ENCODE peak calls at places on chromosomes 12 and 14, in seven cellular contexts. J is NCI-H748 treated with DMSO at 0.1 percent for 48 hours; V is astrocyte of the hippocampus; M is stromal cell of bone marrow; N is effector CD8-positive, alpha-beta T cell; H is stimulated activated CD8-positive, alpha-beta memory T cell treated with anti-CD3 and anti-CD28 coated beads, Interleukin-4, amount 100 ng/mL, for 1 hour; D is GM23338. P is an unnamed sample.

GRCh38 chr12:120480211-120480610 is 10.7 kb upstream of the SRSF9 start:
- DNase-seq in D (no peak), J (no peak), N (no peak), V (no peak), H (no peak), M (no peak), P (no peak)

GRCh38 chr14:20904393-20905029 is 13.3 kb downstream of the RNASE3 start:
- DNase-seq in J (no peak), D (peak), M (no peak), H (no peak), N (no peak), V (no peak), P (no peak)

GRCh38 chr12:47777741-47778558 is 4.9 kb downstream of the SLC48A1 start:
- DNase-seq in H (no peak), N (no peak), J (no peak), M (no peak), D (no peak), V (no peak), P (no peak)

GRCh38 chr14:84129028-84129427 is 1400.9 kb upstream of the FLRT2 start:
- DNase-seq in V (peak), M (no peak), H (no peak), N (no peak), J (no peak), D (no peak), P (no peak)

GRCh38 chr14:64753374-64753773 is 49.1 kb downstream of the PLEKHG3 start:
- DNase-seq in H (no peak), D (no peak), M (no peak), J (no peak), V (no peak), N (no peak), P (no peak)

GRCh38 chr12:120687570-120688289 is 781 bp downstream of the MLEC start:
- DNase-seq in H (no peak), M (no peak), D (peak), J (no peak), N (no peak), V (peak), P (no peak)

GRCh38 chr12:33967760-33968159 is 54.5 kb upstream of the ALG10 start:
- DNase-seq in M (no peak), H (no peak), V (no peak), D (no peak), J (no peak), N (no peak), P (no peak)

GRCh38 chr12:67141405-67142018 is 127.6 kb upstream of the CAND1 start:
- DNase-seq in N (no peak), J (no peak), D (peak), M (no peak), H (no peak), V (no peak), P (no peak)

GRCh38 chr12:106096376-106096775 is 42.4 kb downstream of the NUAK1 start:
- DNase-seq in J (no peak), M (no peak), D (no peak), V (peak), N (no peak), H (no peak), P (no peak)

GRCh38 chr14:73258845-73259611 is 21.7 kb downstream of the PAPLN start:
- DNase-seq in D (no peak), J (no peak), N (no peak), M (no peak), H (no peak), V (no peak), P (no peak)

GRCh38 chr12:78562358-78563205 is 302.0 kb upstream of the SYT1 start:
- DNase-seq in J (peak), M (peak), D (peak), H (no peak), N (no peak), V (peak), P (peak)

GRCh38 chr14:104222396-104223036 is 84.1 kb downstream of the KIF26A start:
- DNase-seq in M (no peak), V (no peak), D (no peak), J (no peak), N (no peak), H (no peak), P (no peak)

GRCh38 chr12:49059063-49059384 is 1.6 kb downstream of the KMT2D start:
- DNase-seq in N (no peak), J (no peak), V (peak), D (no peak), H (no peak), M (no peak), P (no peak)

GRCh38 chr12:130661059-130661458 is 55.0 kb downstream of the RIMBP2 start:
- DNase-seq in D (no peak), V (no peak), H (no peak), M (no peak), J (no peak), N (no peak), P (no peak)

GRCh38 chr12:60266381-60266852 is 670.6 kb downstream of the SLC16A7 start:
- DNase-seq in V (peak), D (no peak), J (no peak), M (peak), N (no peak), H (no peak), P (no peak)

GRCh38 chr12:116299064-116299463 is 21.6 kb upstream of the MED13L start:
- DNase-seq in V (no peak), D (peak), N (no peak), J (no peak), M (no peak), H (no peak), P (no peak)

GRCh38 chr14:56992332-56992820 is 182.1 kb upstream of the OTX2 start:
- DNase-seq in H (no peak), J (no peak), N (no peak), D (no peak), V (no peak), M (no peak), P (no peak)

GRCh38 chr12:53289891-53290290 is 5.5 kb upstream of the PFDN5 start:
- DNase-seq in H (no peak), D (no peak), J (no peak), N (no peak), M (peak), V (no peak), P (no peak)

GRCh38 chr14:105898482-105899010 is 372.2 kb downstream of the TMEM121 start:
- DNase-seq in H (no peak), N (no peak), D (no peak), M (no peak), V (no peak), J (no peak), P (no peak)

GRCh38 chr12:113186033-113186365 is 478 bp downstream of the RITA1 start:
- DNase-seq in D (no peak), J (peak), N (no peak), V (no peak), H (no peak), M (no peak), P (no peak)

GRCh38 chr14:70052990-70053389 is 135.8 kb downstream of the SLC8A3 start:
- DNase-seq in V (peak), J (no peak), N (no peak), D (peak), H (no peak), M (peak), P (peak)

GRCh38 chr12:129212221-129212630 is 358.9 kb downstream of the GLT1D1 start:
- DNase-seq in H (no peak), M (no peak), V (peak), N (no peak), J (no peak), D (no peak), P (no peak)

GRCh38 chr12:25792031-25792430 is 166.5 kb upstream of the RASSF8 start:
- DNase-seq in J (no peak), N (no peak), M (no peak), H (no peak), V (no peak), D (no peak), P (no peak)

GRCh38 chr12:50082644-50083043 is 2.5 kb upstream of the SMARCD1 start:
- DNase-seq in N (no peak), M (no peak), V (no peak), D (no peak), H (no peak), J (no peak), P (no peak)

GRCh38 chr14:58298477-58298879 is at the start of gene ARID4A:
- DNase-seq in D (no peak), J (no peak), M (no peak), H (peak), N (peak), V (no peak), P (no peak)

GRCh38 chr14:68687746-68688145 is 105.1 kb downstream of the ZFP36L1 start:
- DNase-seq in D (no peak), H (no peak), N (no peak), J (no peak), V (peak), M (no peak), P (no peak)

GRCh38 chr14:24052656-24053547 is 1.1 kb downstream of the CARMIL3 start:
- DNase-seq in H (peak), D (no peak), V (no peak), M (no peak), N (no peak), J (no peak), P (no peak)

GRCh38 chr12:49976547-49976946 is 3.8 kb downstream of the AQP6 start:
- DNase-seq in M (no peak), V (no peak), J (no peak), H (no peak), N (no peak), D (no peak), P (no peak)

GRCh38 chr12:63977441-63977840 is 132.9 kb downstream of the SRGAP1 start:
- DNase-seq in M (no peak), D (no peak), H (no peak), V (no peak), N (no peak), J (no peak), P (no peak)

GRCh38 chr12:89493650-89494302 is 30.8 kb downstream of the GALNT4 start:
- DNase-seq in J (no peak), V (no peak), D (no peak), M (no peak), H (no peak), N (no peak), P (no peak)

P was measured in HFF-Myc.